ENCODE peak calls at places on chromosomes 11 and 22, in six cellular contexts. L is effector CD8-positive, alpha-beta T cell; A is stromal cell of bone marrow; P is activated CD4-positive, CD25-positive, alpha-beta regulatory T cell treated with anti-CD3 and anti-CD28 coated beads, Interleukin-2, amount 50 U/mL, for 16 hours; F is activated T-cell treated with anti-CD3 and anti-CD28 coated beads for 4 hours; Y is astrocyte of the spinal cord. X is an unnamed sample.

GRCh38 chr11:32225491-32226285 is 134.8 kb downstream of the RCN1 start:
- DNase-seq in A (no peak), P (no peak), Y (no peak), L (no peak), F (no peak), X (no peak)

GRCh38 chr11:61599968-61600710 is 19.3 kb upstream of the SYT7 start:
- DNase-seq in P (no peak), Y (no peak), F (no peak), A (no peak), L (no peak), X (no peak)

GRCh38 chr11:15989685-15990084 is 366.7 kb downstream of the SOX6 start:
- DNase-seq in F (no peak), A (no peak), P (no peak), L (no peak), Y (no peak), X (no peak)

GRCh38 chr11:57475191-57475590 is 14.9 kb downstream of the RTN4RL2 start:
- DNase-seq in L (no peak), P (no peak), Y (no peak), A (no peak), F (no peak), X (no peak)

GRCh38 chr11:61966673-61967176 is 709 bp downstream of the FTH1 start:
- DNase-seq in L (no peak), P (no peak), Y (peak; percentile 30), A (no peak), F (no peak), X (no peak)

GRCh38 chr11:105673089-105673488 is 63.2 kb downstream of the GRIA4 start:
- DNase-seq in P (no peak), L (no peak), A (peak; percentile 13), F (no peak), Y (peak; percentile 68), X (peak; percentile 34)

GRCh38 chr11:11572386-11572785 is 49.4 kb downstream of the GALNT18 start:
- DNase-seq in F (no peak), Y (no peak), L (no peak), A (no peak), P (no peak), X (peak; percentile 27)

GRCh38 chr11:73404048-73404447 is 27.8 kb downstream of the RELT start:
- DNase-seq in F (no peak), L (no peak), A (peak; percentile 33), P (no peak), Y (peak; percentile 29), X (no peak)

GRCh38 chr11:63951779-63952536 is 13.2 kb downstream of the NAA40 start:
- DNase-seq in L (no peak), F (no peak), P (no peak), A (no peak), Y (no peak), X (no peak)

GRCh38 chr22:19036523-19037273 is 85.5 kb downstream of the DGCR2 start:
- DNase-seq in F (no peak), P (no peak), L (no peak), Y (no peak), A (no peak), X (no peak)

GRCh38 chr22:43234299-43234988 is 47.5 kb upstream of the TTLL12 start:
- DNase-seq in L (no peak), F (no peak), Y (no peak), P (no peak), A (no peak), X (no peak)

GRCh38 chr11:95296165-95296564 is 65.2 kb upstream of the SESN3 start:
- DNase-seq in F (no peak), P (no peak), L (no peak), Y (peak; percentile 29), A (no peak), X (no peak)

GRCh38 chr11:102967497-102967896 is 12.0 kb upstream of the MMP13 start:
- DNase-seq in F (no peak), Y (no peak), L (no peak), P (no peak), A (no peak), X (no peak)

GRCh38 chr22:41217553-41218157 is 12.5 kb downstream of the L3MBTL2 start:
- DNase-seq in F (no peak), L (no peak), Y (peak; percentile 79), A (peak; percentile 59), P (no peak), X (peak; percentile 66)

GRCh38 chr22:20641198-20641892 is 132.6 kb upstream of the SERPIND1 start:
- DNase-seq in F (no peak), P (no peak), L (no peak), A (no peak), Y (no peak), X (no peak)